ENCODE peak calls at places on chromosome 6, in six cellular contexts. U, A, O, Q, Z and D are unnamed samples.
A peak's percentile ranks its signal among the peaks of the same experiment; 100 is the strongest.

GRCh38 chr6:140281236-140281635 is 906.8 kb upstream of the CITED2 start:
- DNase-seq in U (no peak), A (no peak), O (no peak), Q (peak; percentile 42), Z (no peak), D (no peak)

GRCh38 chr6:142374965-142375733 is 73.3 kb downstream of the ADGRG6 start:
- DNase-seq in U (no peak), A (peak; percentile 74), O (no peak), Q (peak; percentile 83), Z (no peak), D (peak; percentile 49)

GRCh38 chr6:44422534-44422933 is 35.0 kb downstream of the CDC5L start:
- DNase-seq in U (no peak), A (no peak), O (no peak), Q (no peak), Z (no peak), D (no peak)

GRCh38 chr6:33080127-33081089 is 4.6 kb downstream of the HLA-DPB1 start:
- DNase-seq in U (peak; percentile 60), A (peak; percentile 12), O (peak; percentile 72), Q (peak; percentile 48), Z (peak; percentile 79), D (peak; percentile 66)

GRCh38 chr6:90759662-90760061 is 172.8 kb upstream of the MAP3K7 start:
- DNase-seq in U (no peak), A (no peak), O (no peak), Q (no peak), Z (no peak), D (no peak)

GRCh38 chr6:118869894-118870665 is 23.9 kb upstream of the ASF1A start:
- DNase-seq in U (no peak), A (peak; percentile 48), O (no peak), Q (no peak), Z (no peak), D (peak; percentile 55)

GRCh38 chr6:24883618-24884017 is 52.1 kb downstream of the RIPOR2 start:
- DNase-seq in U (no peak), A (peak; percentile 56), O (no peak), Q (peak; percentile 93), Z (no peak), D (peak; percentile 72)

GRCh38 chr6:99219788-99220187 is 129.7 kb downstream of the FAXC start:
- DNase-seq in U (no peak), A (no peak), O (no peak), Q (no peak), Z (no peak), D (no peak)

GRCh38 chr6:50353603-50354002 is 303.9 kb upstream of the DEFB112 start:
- DNase-seq in U (no peak), A (no peak), O (no peak), Q (no peak), Z (no peak), D (no peak)

GRCh38 chr6:20688710-20689500 is 154.6 kb downstream of the CDKAL1 start:
- DNase-seq in U (no peak), A (peak; percentile 78), O (no peak), Q (peak; percentile 71), Z (no peak), D (peak; percentile 74)

GRCh38 chr6:38233161-38233791 is 406.5 kb downstream of the BTBD9 start:
- DNase-seq in U (no peak), A (no peak), O (no peak), Q (peak; percentile 51), Z (no peak), D (peak; percentile 59)

GRCh38 chr6:77034161-77034560 is 429.1 kb downstream of the HTR1B start:
- DNase-seq in U (no peak), A (peak; percentile 97), O (no peak), Q (peak; percentile 96), Z (no peak), D (peak; percentile 80)

GRCh38 chr6:220736-221475 is 71.4 kb upstream of the DUSP22 start:
- DNase-seq in U (no peak), A (peak; percentile 13), O (no peak), Q (peak; percentile 72), Z (no peak), D (peak; percentile 43)

GRCh38 chr6:47126647-47127339 is 84.7 kb upstream of the ADGRF1 start:
- DNase-seq in U (no peak), A (no peak), O (peak; percentile 63), Q (no peak), Z (no peak), D (peak; percentile 25)

GRCh38 chr6:11337306-11337705 is 104.8 kb upstream of the NEDD9 start:
- DNase-seq in U (no peak), A (no peak), O (no peak), Q (no peak), Z (no peak), D (no peak)

GRCh38 chr6:131199568-131200272 is 64.5 kb downstream of the AKAP7 start:
- DNase-seq in U (no peak), A (peak; percentile 75), O (no peak), Q (peak; percentile 47), Z (no peak), D (peak; percentile 68)

DNA sequence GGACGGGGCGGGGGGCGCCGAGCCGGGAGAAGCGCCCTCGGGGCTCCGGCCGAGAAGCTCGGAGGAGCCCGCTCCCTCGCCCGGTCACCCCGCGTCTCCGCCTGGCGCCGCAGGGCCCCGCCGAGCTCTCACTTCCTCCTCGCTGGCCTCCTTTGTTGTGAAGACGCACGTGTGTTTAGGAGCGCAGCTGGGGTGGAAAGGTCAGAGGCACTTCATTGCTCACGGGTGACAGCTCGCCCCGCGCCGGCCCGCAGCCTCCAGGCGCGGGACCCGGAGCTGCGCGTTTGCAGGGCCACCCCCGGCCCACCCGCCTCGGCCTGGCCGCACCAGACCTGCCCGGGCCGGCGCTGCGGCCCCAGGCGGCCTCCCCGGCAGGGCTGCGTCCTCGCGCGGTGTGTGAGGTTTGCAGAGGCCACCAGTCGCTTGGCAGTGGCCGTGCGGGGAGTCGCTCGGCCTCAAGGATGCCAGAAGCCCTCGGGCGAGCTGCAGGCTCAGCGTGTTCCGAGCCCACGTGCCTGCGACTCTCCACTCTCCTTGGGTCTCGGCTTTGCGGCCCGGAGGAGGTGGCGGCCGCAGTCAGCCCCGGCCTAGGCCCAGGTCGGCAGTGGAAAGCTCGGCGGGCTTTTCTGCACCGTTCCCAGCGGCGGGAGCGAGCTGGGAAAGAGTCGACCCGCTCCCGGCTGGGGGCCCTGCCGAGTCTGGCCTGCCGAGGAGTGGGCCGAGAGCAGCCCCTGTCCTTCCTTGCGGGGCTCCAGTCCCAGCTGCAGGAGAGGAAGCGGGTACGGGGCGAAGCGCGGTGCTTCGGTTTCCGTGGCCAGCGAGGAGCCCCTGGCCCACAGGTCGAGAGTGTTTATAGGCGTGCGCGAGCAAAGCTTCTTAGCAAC is 5.3 kb downstream of the FOXC1 start:
- DNase-seq in U (no peak), A (no peak), O (no peak), Q (no peak), Z (no peak), D (no peak)
- H3K4me3 ChIP-seq in U (peak overlapping the region; percentile 78), A (peak overlapping the region; percentile 62), O (no peak overlapping the region), Q (peak overlapping the region; percentile 10), Z (no peak overlapping the region), D (no peak overlapping the region)

GRCh38 chr6:121321282-121321681 is 13.0 kb downstream of the TBC1D32 start:
- DNase-seq in U (no peak), A (no peak), O (no peak), Q (no peak), Z (no peak), D (peak; percentile 4)

GRCh38 chr6:121314407-121315112 is 19.7 kb downstream of the TBC1D32 start:
- DNase-seq in U (no peak), A (no peak), O (no peak), Q (no peak), Z (no peak), D (no peak)

GRCh38 chr6:121319603-121320002 is 14.7 kb downstream of the TBC1D32 start:
- DNase-seq in U (no peak), A (no peak), O (no peak), Q (no peak), Z (no peak), D (no peak)

DNA sequence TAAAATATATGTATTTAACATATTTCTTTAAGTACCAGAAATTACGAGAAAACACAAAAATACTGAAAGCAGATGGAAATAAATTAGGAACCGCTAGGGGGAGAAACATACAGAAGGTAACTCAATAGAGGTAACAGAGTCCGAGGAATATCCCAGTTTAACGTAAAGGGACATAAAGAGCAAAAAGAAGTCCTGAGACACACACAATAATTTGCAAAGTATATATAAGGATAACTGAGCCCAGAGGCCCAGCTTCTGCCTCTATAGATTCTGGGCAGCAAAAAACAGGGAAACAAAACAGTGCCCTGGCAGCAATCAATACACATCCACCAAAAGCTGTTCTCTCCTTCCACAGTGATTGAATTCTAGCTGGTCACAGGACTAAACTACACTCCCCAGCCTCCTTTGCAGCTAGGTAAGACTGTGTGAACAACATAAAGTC is 15.1 kb downstream of the TBC1D32 start:
- DNase-seq in U (no peak), A (peak; percentile 49), O (no peak), Q (peak; percentile 20), Z (no peak), D (peak; percentile 21)
- TF ChIP-seq CTCF in U (peak; percentile 43), A (peak; percentile 56), O (peak; percentile 65), Q (peak; percentile 48), Z (peak; percentile 25), D (peak; percentile 44)

DNA sequence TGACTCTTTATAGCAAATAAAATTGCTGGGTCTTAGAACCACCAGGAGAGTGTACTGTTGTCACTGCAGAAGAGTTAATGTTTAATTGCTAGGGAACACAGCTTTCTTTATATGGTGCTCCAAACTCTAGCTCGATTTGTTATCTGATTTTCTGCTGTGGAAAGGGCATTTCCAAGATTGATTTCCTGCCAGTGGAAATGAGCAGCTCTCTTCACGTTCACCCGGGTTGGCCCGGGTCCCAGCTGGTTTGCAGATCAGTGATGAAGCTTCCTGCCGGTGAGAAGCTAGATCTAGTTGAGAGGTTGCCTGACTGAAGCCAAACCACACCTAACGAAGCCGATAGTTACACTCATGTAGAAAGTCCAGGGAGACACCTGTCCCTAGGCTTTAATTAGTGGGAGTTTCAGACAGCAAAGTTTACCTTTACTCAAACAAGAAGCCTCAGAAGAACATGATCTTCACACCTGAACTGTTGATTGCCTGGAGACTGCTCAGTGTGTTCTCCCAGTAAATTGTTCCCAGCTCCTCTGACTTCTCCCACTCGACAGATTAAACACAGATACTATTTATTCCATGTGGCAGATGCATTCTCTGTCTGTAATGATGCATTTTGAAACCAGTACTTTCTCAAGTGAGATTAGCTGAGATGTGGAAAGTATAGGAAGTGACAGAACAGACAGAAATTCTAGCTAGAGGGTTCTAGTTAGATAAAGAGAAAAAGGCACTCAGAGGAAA is 27.8 kb downstream of the PAQR8 start:
- DNase-seq in U (peak; percentile 36), A (peak; percentile 46), O (peak; percentile 84), Q (peak; percentile 50), Z (peak; percentile 28), D (peak; percentile 42)
- H3K4me3 ChIP-seq in U (no peak overlapping the region), A (no peak overlapping the region), O (no peak overlapping the region), Q (no peak overlapping the region), Z (no peak overlapping the region), D (no peak overlapping the region)

GRCh38 chr6:16432075-16433032 is 194.0 kb downstream of the GMPR start:
- DNase-seq in U (no peak), A (peak; percentile 73), O (peak; percentile 28), Q (peak; percentile 83), Z (no peak), D (peak; percentile 35)
- TF ChIP-seq CTCF in U (no peak), A (no peak), O (no peak), Q (no peak), Z (no peak), D (no peak)